ENCODE peak calls at places on chromosome X, in seven cellular contexts. One of them, this sample, is unnamed.

GRCh38 chrX:123884809-123885408 is 25.1 kb downstream of the XIAP start:
- DNase-seq in cardiac fibroblast: peak; percentile 70
- DNase-seq in esophagus squamous epithelium: no peak
- DNase-seq in heart right ventricle: peak; percentile 8
- DNase-seq in BE2C: peak; percentile 38
- DNase-seq in neural crest cell: peak; percentile 8
- DNase-seq in left ventricle myocardium inferior: no peak
- DNase-seq in this sample: no peak

GRCh38 chrX:81054904-81055303 is 146.8 kb downstream of the HMGN5 start:
- DNase-seq in cardiac fibroblast: no peak
- DNase-seq in esophagus squamous epithelium: no peak
- DNase-seq in heart right ventricle: no peak
- DNase-seq in BE2C: no peak
- DNase-seq in neural crest cell: no peak
- DNase-seq in left ventricle myocardium inferior: no peak
- DNase-seq in this sample: no peak

GRCh38 chrX:23503835-23504539 is 163.3 kb upstream of the PRDX4 start:
- DNase-seq in cardiac fibroblast: peak; percentile 74
- DNase-seq in esophagus squamous epithelium: no peak
- DNase-seq in heart right ventricle: peak; percentile 57
- DNase-seq in BE2C: peak; percentile 65
- DNase-seq in neural crest cell: no peak
- DNase-seq in left ventricle myocardium inferior: peak; percentile 68
- DNase-seq in this sample: no peak

GRCh38 chrX:131081772-131082755 is 23.9 kb downstream of the ARHGAP36 start:
- DNase-seq in cardiac fibroblast: no peak
- DNase-seq in esophagus squamous epithelium: no peak
- DNase-seq in heart right ventricle: no peak
- DNase-seq in BE2C: no peak
- DNase-seq in neural crest cell: no peak
- DNase-seq in left ventricle myocardium inferior: no peak
- DNase-seq in this sample: no peak

GRCh38 chrX:55196688-55197087 is 23.5 kb upstream of the PAGE5 start:
- DNase-seq in cardiac fibroblast: no peak
- DNase-seq in esophagus squamous epithelium: no peak
- DNase-seq in heart right ventricle: no peak
- DNase-seq in BE2C: no peak
- DNase-seq in neural crest cell: no peak
- DNase-seq in left ventricle myocardium inferior: no peak
- DNase-seq in this sample: no peak

GRCh38 chrX:107773206-107773605 is 2.4 kb downstream of the TSC22D3 start:
- DNase-seq in cardiac fibroblast: no peak
- DNase-seq in esophagus squamous epithelium: no peak
- DNase-seq in heart right ventricle: no peak
- DNase-seq in BE2C: peak; percentile 25
- DNase-seq in neural crest cell: no peak
- DNase-seq in left ventricle myocardium inferior: no peak
- DNase-seq in this sample: no peak

GRCh38 chrX:121641560-121641959 is 594.1 kb downstream of the GLUD2 start:
- DNase-seq in cardiac fibroblast: peak; percentile 10
- DNase-seq in esophagus squamous epithelium: no peak
- DNase-seq in heart right ventricle: no peak
- DNase-seq in BE2C: no peak
- DNase-seq in neural crest cell: no peak
- DNase-seq in left ventricle myocardium inferior: no peak
- DNase-seq in this sample: no peak

GRCh38 chrX:17848545-17849265 is 12.4 kb downstream of the RAI2 start:
- DNase-seq in cardiac fibroblast: no peak
- DNase-seq in esophagus squamous epithelium: no peak
- DNase-seq in heart right ventricle: peak; percentile 6
- DNase-seq in BE2C: no peak
- DNase-seq in neural crest cell: no peak
- DNase-seq in left ventricle myocardium inferior: no peak
- DNase-seq in this sample: no peak

GRCh38 chrX:116726806-116727205 is 264.0 kb upstream of the CT83 start:
- DNase-seq in cardiac fibroblast: no peak
- DNase-seq in esophagus squamous epithelium: no peak
- DNase-seq in heart right ventricle: no peak
- DNase-seq in BE2C: no peak
- DNase-seq in neural crest cell: no peak
- DNase-seq in left ventricle myocardium inferior: no peak
- DNase-seq in this sample: no peak

GRCh38 chrX:102976290-102976689 is 39.2 kb downstream of the RAB40AL start:
- DNase-seq in cardiac fibroblast: no peak
- DNase-seq in esophagus squamous epithelium: no peak
- DNase-seq in heart right ventricle: no peak
- DNase-seq in BE2C: no peak
- DNase-seq in neural crest cell: no peak
- DNase-seq in left ventricle myocardium inferior: no peak
- DNase-seq in this sample: no peak

GRCh38 chrX:151151668-151152267 is 24.6 kb upstream of the GPR50 start:
- DNase-seq in cardiac fibroblast: peak; percentile 66
- DNase-seq in esophagus squamous epithelium: no peak
- DNase-seq in heart right ventricle: peak; percentile 6
- DNase-seq in BE2C: peak; percentile 11
- DNase-seq in neural crest cell: no peak
- DNase-seq in left ventricle myocardium inferior: no peak
- DNase-seq in this sample: no peak

GRCh38 chrX:110836982-110837381 is 41.4 kb upstream of the CHRDL1 start:
- DNase-seq in cardiac fibroblast: no peak
- DNase-seq in esophagus squamous epithelium: no peak
- DNase-seq in heart right ventricle: no peak
- DNase-seq in BE2C: peak; percentile 16
- DNase-seq in neural crest cell: no peak
- DNase-seq in left ventricle myocardium inferior: no peak
- DNase-seq in this sample: no peak
- TF ChIP-seq CTCF in cardiac fibroblast: no peak
- TF ChIP-seq CTCF in esophagus squamous epithelium: no peak
- TF ChIP-seq CTCF in heart right ventricle: no peak
- TF ChIP-seq CTCF in BE2C: peak; percentile 51
- TF ChIP-seq CTCF in neural crest cell: peak; percentile 53
- TF ChIP-seq CTCF in left ventricle myocardium inferior: no peak
- TF ChIP-seq CTCF in this sample: no peak

GRCh38 chrX:149512225-149512885 is 7.2 kb upstream of the IDS start:
- DNase-seq in cardiac fibroblast: peak; percentile 64
- DNase-seq in esophagus squamous epithelium: no peak
- DNase-seq in heart right ventricle: peak; percentile 40
- DNase-seq in BE2C: peak; percentile 65
- DNase-seq in neural crest cell: peak; percentile 43
- DNase-seq in left ventricle myocardium inferior: peak; percentile 35
- DNase-seq in this sample: no peak

GRCh38 chrX:149511081-149511480 is 6.0 kb upstream of the IDS start:
- DNase-seq in cardiac fibroblast: no peak
- DNase-seq in esophagus squamous epithelium: no peak
- DNase-seq in heart right ventricle: no peak
- DNase-seq in BE2C: no peak
- DNase-seq in neural crest cell: no peak
- DNase-seq in left ventricle myocardium inferior: no peak
- DNase-seq in this sample: no peak

GRCh38 chrX:149508467-149508866 is 3.4 kb upstream of the IDS start:
- DNase-seq in cardiac fibroblast: no peak
- DNase-seq in esophagus squamous epithelium: no peak
- DNase-seq in heart right ventricle: no peak
- DNase-seq in BE2C: no peak
- DNase-seq in neural crest cell: no peak
- DNase-seq in left ventricle myocardium inferior: no peak
- DNase-seq in this sample: no peak

GRCh38 chrX:149513713-149514427 is 8.8 kb upstream of the IDS start:
- DNase-seq in cardiac fibroblast: peak; percentile 60
- DNase-seq in esophagus squamous epithelium: no peak
- DNase-seq in heart right ventricle: no peak
- DNase-seq in BE2C: no peak
- DNase-seq in neural crest cell: no peak
- DNase-seq in left ventricle myocardium inferior: no peak
- DNase-seq in this sample: no peak

GRCh38 chrX:149510386-149510785 is 5.3 kb upstream of the IDS start:
- DNase-seq in cardiac fibroblast: peak; percentile 33
- DNase-seq in esophagus squamous epithelium: no peak
- DNase-seq in heart right ventricle: no peak
- DNase-seq in BE2C: no peak
- DNase-seq in neural crest cell: no peak
- DNase-seq in left ventricle myocardium inferior: no peak
- DNase-seq in this sample: no peak
- TF ChIP-seq CTCF in cardiac fibroblast: peak; percentile 28
- TF ChIP-seq CTCF in esophagus squamous epithelium: no peak
- TF ChIP-seq CTCF in heart right ventricle: no peak
- TF ChIP-seq CTCF in BE2C: peak; percentile 34
- TF ChIP-seq CTCF in neural crest cell: peak; percentile 52
- TF ChIP-seq CTCF in left ventricle myocardium inferior: no peak
- TF ChIP-seq CTCF in this sample: no peak

DNA sequence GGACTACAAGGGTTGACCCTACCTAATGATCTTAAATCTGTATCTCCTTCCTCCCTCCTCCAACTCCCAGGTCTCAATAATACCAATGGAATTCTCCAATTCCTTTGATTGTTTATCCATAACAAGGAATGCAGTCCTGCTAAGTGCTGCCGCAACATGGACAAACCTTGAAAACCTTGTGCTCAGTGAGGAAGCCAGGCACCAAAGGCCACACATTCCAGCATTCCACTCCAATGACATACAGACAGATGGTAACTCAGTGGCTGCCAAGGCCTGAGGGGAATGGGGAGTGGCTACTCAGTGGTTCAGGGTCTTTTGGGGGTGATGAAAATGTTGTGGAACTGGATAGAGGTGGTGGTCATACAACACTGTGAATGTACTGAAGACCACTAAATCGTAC is 10.4 kb downstream of the HAUS7 start:
- DNase-seq in cardiac fibroblast: peak; percentile 46
- DNase-seq in esophagus squamous epithelium: no peak
- DNase-seq in heart right ventricle: no peak
- DNase-seq in BE2C: no peak
- DNase-seq in neural crest cell: no peak
- DNase-seq in left ventricle myocardium inferior: no peak
- DNase-seq in this sample: no peak
- TF ChIP-seq CTCF in cardiac fibroblast: no peak
- TF ChIP-seq CTCF in esophagus squamous epithelium: no peak
- TF ChIP-seq CTCF in heart right ventricle: no peak
- TF ChIP-seq CTCF in BE2C: no peak
- TF ChIP-seq CTCF in neural crest cell: no peak
- TF ChIP-seq CTCF in left ventricle myocardium inferior: no peak
- TF ChIP-seq CTCF in this sample: no peak

GRCh38 chrX:8868906-8869305 is 67.7 kb upstream of the FAM9A start:
- DNase-seq in cardiac fibroblast: peak; percentile 52
- DNase-seq in esophagus squamous epithelium: no peak
- DNase-seq in heart right ventricle: no peak
- DNase-seq in BE2C: no peak
- DNase-seq in neural crest cell: no peak
- DNase-seq in left ventricle myocardium inferior: no peak
- DNase-seq in this sample: no peak
- TF ChIP-seq CTCF in cardiac fibroblast: peak; percentile 13
- TF ChIP-seq CTCF in esophagus squamous epithelium: no peak
- TF ChIP-seq CTCF in heart right ventricle: peak; percentile 46
- TF ChIP-seq CTCF in BE2C: no peak
- TF ChIP-seq CTCF in neural crest cell: no peak
- TF ChIP-seq CTCF in left ventricle myocardium inferior: peak; percentile 43
- TF ChIP-seq CTCF in this sample: no peak

DNA sequence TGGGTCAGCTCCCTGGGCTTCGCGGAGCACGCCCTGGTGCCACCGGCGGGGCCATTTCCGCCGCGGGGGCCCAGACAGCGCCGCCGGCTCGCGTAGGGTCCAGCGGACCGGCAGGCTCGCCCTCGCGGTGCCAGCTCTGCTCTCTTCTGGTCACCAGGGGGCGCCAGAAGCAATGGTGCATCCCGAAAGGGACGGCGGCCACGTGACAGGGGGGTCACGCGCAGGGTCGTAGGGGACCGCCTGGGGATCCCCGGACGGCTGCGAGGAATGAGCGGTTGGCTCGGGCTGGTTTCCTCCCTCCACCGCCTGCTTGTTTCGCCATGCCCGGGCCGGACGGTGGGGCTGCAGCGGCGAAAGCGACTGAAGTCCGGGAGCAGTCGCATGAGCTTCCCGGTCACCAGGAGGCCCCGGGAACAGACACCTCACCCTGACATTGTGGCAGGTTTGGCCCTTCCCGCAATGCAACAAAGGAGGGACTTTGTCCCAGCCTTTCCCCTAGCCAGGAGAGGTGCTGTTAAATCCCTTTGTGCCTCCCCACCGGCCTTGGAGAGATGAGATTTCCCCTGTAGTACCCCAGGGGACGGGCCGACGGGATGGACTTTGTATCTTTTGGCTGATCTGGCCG is 15.8 kb downstream of the ZCCHC12 start:
- DNase-seq in cardiac fibroblast: peak; percentile 54
- DNase-seq in esophagus squamous epithelium: no peak
- DNase-seq in heart right ventricle: peak; percentile 83
- DNase-seq in BE2C: peak; percentile 78
- DNase-seq in neural crest cell: peak; percentile 69
- DNase-seq in left ventricle myocardium inferior: peak; percentile 78
- DNase-seq in this sample: peak; percentile 62
- TF ChIP-seq CTCF in cardiac fibroblast: peak; percentile 53
- TF ChIP-seq CTCF in esophagus squamous epithelium: peak; percentile 43
- TF ChIP-seq CTCF in heart right ventricle: peak; percentile 78
- TF ChIP-seq CTCF in BE2C: peak; percentile 50
- TF ChIP-seq CTCF in neural crest cell: peak; percentile 80
- TF ChIP-seq CTCF in left ventricle myocardium inferior: peak; percentile 83
- TF ChIP-seq CTCF in this sample: no peak

GRCh38 chrX:56802921-56803848 is 74.1 kb downstream of the NBDY start:
- DNase-seq in cardiac fibroblast: peak; percentile 75
- DNase-seq in esophagus squamous epithelium: no peak
- DNase-seq in heart right ventricle: peak; percentile 36
- DNase-seq in BE2C: no peak
- DNase-seq in neural crest cell: peak; percentile 22
- DNase-seq in left ventricle myocardium inferior: peak; percentile 36
- DNase-seq in this sample: no peak
- TF ChIP-seq CTCF in cardiac fibroblast: peak; percentile 39
- TF ChIP-seq CTCF in esophagus squamous epithelium: peak; percentile 34
- TF ChIP-seq CTCF in heart right ventricle: peak; percentile 55
- TF ChIP-seq CTCF in BE2C: no peak
- TF ChIP-seq CTCF in neural crest cell: peak; percentile 59
- TF ChIP-seq CTCF in left ventricle myocardium inferior: peak; percentile 55
- TF ChIP-seq CTCF in this sample: no peak